ENCODE peak calls at places on chromosomes 3 and 15, in eight cellular contexts. X is uterus, Q is A549, J is cardiac muscle cell, A is IMR-90, Y is Karpas-422, T is fibroblast of the aortic adventitia, M is breast epithelium. D is an unnamed sample.

GRCh38 chr3:195059006-195059350 is 212.0 kb downstream of the XXYLT1 start:
- DNase-seq in Q (no peak), T (no peak), M (no peak), A (no peak), Y (no peak), J (peak; percentile 22), X (no peak), D (peak; percentile 73)

GRCh38 chr3:9111349-9112265 is 137.8 kb downstream of the SRGAP3 start:
- DNase-seq in T (peak; percentile 78), Y (peak; percentile 64), J (peak; percentile 34), X (peak; percentile 76), Q (no peak), M (no peak), A (peak; percentile 0), D (peak; percentile 81)

GRCh38 chr3:172542999-172543398 is 19.8 kb upstream of the TNFSF10 start:
- DNase-seq in J (no peak), A (no peak), M (no peak), X (no peak), Y (no peak), T (no peak), Q (no peak), D (no peak)

GRCh38 chr15:67945951-67946700 is 106.3 kb upstream of the RNU6-1 start:
- DNase-seq in A (peak; percentile 44), M (peak; percentile 69), T (peak; percentile 51), Q (no peak), X (no peak), Y (peak; percentile 43), J (peak; percentile 64), D (no peak)

GRCh38 chr15:77944002-77944867 is 133.3 kb downstream of the TBC1D2B start:
- DNase-seq in X (peak; percentile 79), A (peak; percentile 56), Q (no peak), Y (peak; percentile 43), J (peak; percentile 89), M (peak; percentile 48), T (peak; percentile 67), D (peak; percentile 93)

GRCh38 chr15:43525131-43525530 is 7.7 kb downstream of the MAP1A start:
- DNase-seq in Y (peak; percentile 42), M (no peak), J (no peak), A (no peak), X (no peak), T (no peak), Q (no peak), D (no peak)

GRCh38 chr3:51953445-51953844 is 1.7 kb upstream of the GPR62 start:
- DNase-seq in M (no peak), X (no peak), J (peak; percentile 71), T (peak; percentile 68), A (peak; percentile 91), Q (no peak), Y (no peak), D (no peak)

GRCh38 chr3:171804618-171805389 is 5.5 kb downstream of the PLD1 start:
- DNase-seq in A (no peak), M (no peak), Q (no peak), Y (no peak), J (peak; percentile 68), X (peak; percentile 48), T (peak; percentile 95), D (no peak)

GRCh38 chr3:177530908-177531307 is 333.6 kb upstream of the TBL1XR1 start:
- DNase-seq in Q (no peak), X (no peak), M (no peak), Y (no peak), A (no peak), T (peak; percentile 14), J (no peak), D (no peak)

GRCh38 chr3:123326531-123326930 is 122.4 kb downstream of the ADCY5 start:
- DNase-seq in Q (no peak), T (no peak), A (no peak), X (no peak), J (no peak), M (no peak), Y (no peak), D (no peak)

GRCh38 chr15:50758712-50759205 is 6.7 kb downstream of the SPPL2A start:
- DNase-seq in M (no peak), Y (no peak), X (no peak), A (peak; percentile 28), Q (no peak), T (no peak), J (no peak), D (no peak)

GRCh38 chr3:98522538-98523281 is at the start of gene CLDND1:
- DNase-seq in J (peak; percentile 98), Y (peak; percentile 98), X (peak; percentile 98), T (peak; percentile 95), Q (peak; percentile 92), M (peak; percentile 97), A (peak; percentile 96), D (peak; percentile 98)

GRCh38 chr3:170502297-170502696 is 83.6 kb downstream of the SLC7A14 start:
- DNase-seq in T (peak; percentile 92), A (peak; percentile 19), Q (no peak), M (peak; percentile 83), X (peak; percentile 64), J (peak; percentile 76), Y (no peak), D (peak; percentile 74)

GRCh38 chr3:114365909-114366308 is 72.1 kb downstream of the TIGIT start:
- DNase-seq in A (no peak), M (no peak), T (peak; percentile 8), J (no peak), Y (no peak), X (no peak), Q (no peak), D (no peak)

GRCh38 chr3:120640231-120640630 is 41.8 kb downstream of the HGD start:
- DNase-seq in M (no peak), Y (no peak), A (no peak), X (no peak), J (no peak), T (no peak), Q (no peak), D (no peak)

GRCh38 chr3:9690451-9691450 is 12.9 kb upstream of the CPNE9 start:
- DNase-seq in M (no peak), T (no peak), Y (peak; percentile 82), J (peak; percentile 85), Q (no peak), X (no peak), A (no peak), D (no peak)

GRCh38 chr3:99929409-99930139 is 111.9 kb downstream of the CMSS1 start:
- DNase-seq in Y (no peak), A (peak; percentile 59), Q (no peak), X (peak; percentile 64), M (peak; percentile 24), J (peak; percentile 53), T (peak; percentile 75), D (peak; percentile 77)

GRCh38 chr3:146130881-146131371 is 30.1 kb downstream of the PLOD2 start:
- DNase-seq in X (no peak), Y (no peak), Q (no peak), M (no peak), T (peak; percentile 74), J (peak; percentile 46), A (peak; percentile 72), D (no peak)

DNA sequence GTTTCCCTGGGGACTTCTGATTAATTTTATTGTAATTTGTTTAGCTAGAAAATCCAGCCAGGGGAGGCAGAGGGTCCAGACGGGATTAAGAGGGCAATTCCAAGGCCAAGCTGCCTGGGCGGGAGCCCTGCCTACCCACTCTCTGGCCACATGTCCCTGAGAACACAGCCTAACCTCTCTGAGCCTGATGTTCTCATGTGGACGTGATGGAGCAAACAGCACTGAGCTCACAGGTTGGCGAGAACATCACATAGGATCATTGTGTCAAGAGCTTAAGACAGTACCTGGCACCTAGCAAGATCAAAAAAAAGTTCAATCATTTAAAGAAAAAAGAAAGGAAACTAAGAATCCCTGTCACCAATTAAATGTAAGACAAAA is 1.0 kb downstream of the LRRC2 start:
- DNase-seq in M (no peak), X (no peak), A (no peak), Q (no peak), Y (no peak), T (no peak), J (no peak), D (no peak)
- H3K4me3 ChIP-seq in M (peak overlapping the region; percentile 82), X (peak overlapping the region; percentile 58), A (peak overlapping the region; percentile 57), Q (no peak overlapping the region), Y (no peak overlapping the region), T (peak overlapping the region; percentile 85), J (no peak overlapping the region), D (peak overlapping the region; percentile 61)

DNA sequence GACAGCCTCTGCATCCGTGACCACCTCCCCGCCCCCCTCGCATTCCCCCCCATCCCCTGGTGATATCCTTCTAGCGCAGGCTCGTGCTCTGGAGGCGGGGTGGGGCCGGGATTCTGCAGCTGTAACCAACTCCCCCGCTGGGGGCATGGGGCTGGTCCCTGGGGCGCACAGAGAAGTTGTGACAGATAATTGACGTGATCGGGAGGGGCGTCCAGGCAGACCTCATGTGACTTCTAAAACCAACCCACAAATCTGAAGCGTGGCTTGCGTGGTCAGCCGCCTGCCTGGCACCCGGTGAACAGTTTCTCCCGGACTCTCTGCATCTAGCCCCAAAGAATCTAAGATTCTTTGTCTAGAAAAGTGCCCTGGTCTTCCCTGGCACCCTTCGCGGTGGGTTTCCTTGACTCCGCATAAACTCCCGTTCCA is 100.6 kb upstream of the IGF1R start:
- DNase-seq in A (no peak), Y (no peak), J (peak; percentile 40), X (peak; percentile 30), Q (no peak), M (no peak), T (peak; percentile 22), D (peak; percentile 78)
- H3K4me3 ChIP-seq in A (peak overlapping the region; percentile 51), Y (no peak overlapping the region), J (peak overlapping the region; percentile 50), X (peak overlapping the region; percentile 62), Q (peak overlapping the region; percentile 60), M (peak overlapping the region; percentile 65), T (peak overlapping the region; percentile 67), D (peak overlapping the region; percentile 52)

DNA sequence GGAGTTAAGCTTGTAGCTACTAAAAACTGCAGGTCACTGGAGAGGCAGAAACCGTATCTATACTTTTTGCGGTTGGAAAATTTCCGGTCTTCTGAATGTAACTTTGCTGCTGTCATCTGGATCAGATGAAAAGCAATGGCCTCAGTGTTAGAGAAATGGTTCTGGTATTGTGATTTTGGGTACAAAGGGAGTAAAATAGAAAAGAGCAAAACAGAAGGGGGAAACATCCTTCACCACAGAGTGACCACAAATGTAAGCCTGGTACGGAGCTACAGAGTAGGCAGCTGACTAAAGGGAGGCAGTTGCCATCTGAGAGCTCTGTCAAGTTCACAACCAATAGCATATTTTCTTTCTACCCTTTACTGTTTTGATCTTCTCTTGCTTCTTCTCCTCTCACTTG is 5.6 kb downstream of the CD96 start:
- DNase-seq in J (no peak), X (no peak), Q (no peak), M (no peak), A (no peak), T (no peak), Y (no peak), D (no peak)
- H3K4me3 ChIP-seq in J (no peak overlapping the region), X (no peak overlapping the region), Q (no peak overlapping the region), M (no peak overlapping the region), A (no peak overlapping the region), T (no peak overlapping the region), Y (no peak overlapping the region), D (no peak overlapping the region)

DNA sequence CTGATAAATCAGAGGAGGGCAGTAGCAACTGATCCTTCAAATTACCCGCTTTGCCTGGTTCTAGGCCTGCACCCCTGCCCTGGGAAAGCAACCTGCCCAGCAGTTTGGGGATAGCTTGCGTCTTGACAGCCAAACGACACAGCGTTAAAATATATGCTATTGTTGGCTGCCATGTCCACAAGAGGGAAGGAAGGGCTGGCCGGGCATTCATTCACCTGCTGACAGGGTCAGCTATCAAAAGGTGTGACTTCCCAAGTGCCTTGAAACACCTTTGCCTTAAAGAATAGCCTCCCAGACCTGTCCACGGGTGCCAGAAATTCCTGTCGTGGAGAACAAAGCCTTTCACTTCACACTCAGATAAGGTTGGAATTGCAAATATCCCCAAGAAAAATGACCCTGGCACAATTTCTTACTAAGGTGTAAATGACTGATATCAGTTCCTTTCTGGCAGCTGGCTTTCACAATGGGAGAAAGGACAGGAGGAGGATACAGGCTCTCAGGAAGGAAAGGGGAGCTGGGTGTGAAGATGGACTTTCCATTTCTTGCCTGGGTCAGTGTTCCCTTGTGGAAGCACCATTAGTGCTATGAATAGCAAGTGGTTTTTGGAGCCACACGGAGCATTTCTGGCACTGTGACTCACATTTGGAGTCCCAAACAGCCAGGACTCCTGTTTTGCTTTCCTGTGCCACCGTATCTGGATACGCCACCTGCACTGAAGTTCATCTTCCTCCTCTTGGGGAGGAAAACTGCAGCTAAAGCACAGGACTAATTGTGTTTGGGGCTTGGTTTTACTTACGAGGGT is 19.2 kb downstream of the ALDH1A3 start:
- DNase-seq in J (no peak), A (no peak), X (no peak), T (no peak), M (no peak), Q (no peak), Y (no peak), D (peak; percentile 28)
- H3K4me3 ChIP-seq in J (no peak overlapping the region), A (no peak overlapping the region), X (no peak overlapping the region), T (no peak overlapping the region), M (no peak overlapping the region), Q (no peak overlapping the region), Y (no peak overlapping the region), D (no peak overlapping the region)

D was measured in sigmoid colon.